ENCODE peak calls at places on chromosome 17, in eight cellular contexts. Y is activated CD4-positive, alpha-beta T cell treated with anti-CD3 and anti-CD28 coated beads for 36 hours; B is NCI-H345; W is epithelial cell of proximal tubule; Z is ovary; R is HFF-Myc; H is HuH-7.5; D is tibial artery. C is an unnamed sample.

GRCh38 chr17:38436386-38436785 is 8.1 kb downstream of the ARHGAP23 start:
- DNase-seq in Z (no peak), B (no peak), W (no peak), D (no peak), H (no peak), R (no peak), Y (no peak), C (no peak)

GRCh38 chr17:57215317-57215716 is 41.0 kb upstream of the MSI2 start:
- DNase-seq in H (peak; percentile 20), B (no peak), Y (no peak), D (peak; percentile 23), W (no peak), Z (no peak), R (no peak), C (no peak)

GRCh38 chr17:66345264-66345663 is 42.9 kb downstream of the PRKCA start:
- DNase-seq in R (no peak), H (no peak), B (no peak), W (no peak), Y (no peak), Z (no peak), D (no peak), C (no peak)

GRCh38 chr17:49002766-49003165 is 5.6 kb downstream of the IGF2BP1 start:
- DNase-seq in D (no peak), B (no peak), W (no peak), Z (no peak), R (no peak), Y (no peak), H (no peak), C (no peak)

GRCh38 chr17:74002241-74002640 is 201.2 kb upstream of the RPL38 start:
- DNase-seq in H (no peak), Z (no peak), Y (no peak), D (no peak), W (no peak), B (no peak), R (no peak), C (no peak)

GRCh38 chr17:15498107-15498506 is 30.7 kb upstream of the CDRT4 start:
- DNase-seq in Y (peak; percentile 22), W (no peak), H (no peak), D (no peak), R (no peak), B (no peak), Z (no peak), C (peak; percentile 5)

GRCh38 chr17:3917391-3917931 is 1.2 kb upstream of the P2RX1 start:
- DNase-seq in Z (peak; percentile 85), B (peak; percentile 20), H (no peak), R (no peak), Y (no peak), W (no peak), D (no peak), C (no peak)

GRCh38 chr17:63780507-63780906 is 6.5 kb downstream of the DDX42 start:
- DNase-seq in Z (no peak), Y (no peak), W (no peak), R (no peak), H (no peak), B (no peak), D (no peak), C (peak; percentile 21)

GRCh38 chr17:8243827-8244226 is 4.0 kb downstream of the CTC1 start:
- DNase-seq in H (no peak), D (no peak), Y (peak; percentile 57), W (no peak), R (no peak), B (no peak), Z (no peak), C (no peak)

GRCh38 chr17:10114931-10115535 is 83.4 kb downstream of the GAS7 start:
- DNase-seq in B (no peak), W (peak; percentile 15), Y (peak; percentile 77), R (peak; percentile 95), Z (peak; percentile 96), H (no peak), D (peak; percentile 97), C (no peak)

GRCh38 chr17:67246648-67247415 is 1.8 kb upstream of the HELZ start:
- DNase-seq in D (no peak), R (no peak), Z (no peak), W (peak; percentile 59), H (peak; percentile 56), Y (peak; percentile 50), B (no peak), C (peak; percentile 83)

C was measured in DMS53.